ENCODE peak calls at places on chromosomes 2 and 18, in six cellular contexts. T, I, U, X, J and H are unnamed samples.

GRCh38 chr2:98461650-98462049 is 17.0 kb downstream of the INPP4A start:
- DNase-seq in T (no peak), I (no peak), U (no peak), X (no peak), J (no peak), H (no peak)

GRCh38 chr2:85799215-85799956 is 45.6 kb downstream of the ATOH8 start:
- DNase-seq in T (no peak), I (no peak), U (no peak), X (no peak), J (no peak), H (peak)

GRCh38 chr2:229927817-229928321 is 5.6 kb downstream of the FBXO36 start:
- DNase-seq in T (no peak), I (peak), U (no peak), X (peak), J (peak), H (peak)

GRCh38 chr18:31270578-31270977 is 47.4 kb upstream of the DSG1 start:
- DNase-seq in T (no peak), I (no peak), U (no peak), X (no peak), J (no peak), H (no peak)

GRCh38 chr2:203135105-203135504 is 103.7 kb upstream of the CYP20A1 start:
- DNase-seq in T (no peak), I (no peak), U (no peak), X (no peak), J (no peak), H (no peak)

GRCh38 chr2:42792583-42793313 is at the start of gene HAAO:
- DNase-seq in T (peak), I (peak), U (no peak), X (no peak), J (no peak), H (peak)

GRCh38 chr2:235286624-235287368 is 207.0 kb upstream of the AGAP1 start:
- DNase-seq in T (no peak), I (peak), U (no peak), X (no peak), J (peak), H (no peak)

GRCh38 chr18:39571511-39571910 is 2005.9 kb upstream of the CELF4 start:
- DNase-seq in T (no peak), I (peak), U (peak), X (peak), J (peak), H (peak)

GRCh38 chr2:209495855-209496585 is 72.2 kb downstream of the MAP2 start:
- DNase-seq in T (no peak), I (peak), U (peak), X (peak), J (peak), H (peak)

GRCh38 chr18:47582055-47582454 is 330.6 kb upstream of the SKOR2 start:
- DNase-seq in T (no peak), I (no peak), U (no peak), X (no peak), J (no peak), H (no peak)

GRCh38 chr2:181683518-181684453 is 3.5 kb upstream of the NEUROD1 start:
- DNase-seq in T (peak), I (peak), U (peak), X (no peak), J (peak), H (peak)

GRCh38 chr2:127400897-127401756 is 13.4 kb upstream of the MAP3K2 start:
- DNase-seq in T (peak), I (peak), U (no peak), X (peak), J (no peak), H (peak)

GRCh38 chr2:224311226-224311625 is 90.7 kb downstream of the FAM124B start:
- DNase-seq in T (no peak), I (no peak), U (no peak), X (no peak), J (peak), H (peak)

GRCh38 chr2:47564129-47564528 is 161.2 kb downstream of the MSH2 start:
- DNase-seq in T (no peak), I (no peak), U (no peak), X (no peak), J (no peak), H (no peak)

GRCh38 chr2:177332041-177332991 is 60.3 kb upstream of the AGPS start:
- DNase-seq in T (no peak), I (peak), U (peak), X (peak), J (peak), H (peak)

GRCh38 chr2:221372156-221372870 is 199.8 kb downstream of the EPHA4 start:
- DNase-seq in T (no peak), I (no peak), U (no peak), X (peak), J (no peak), H (no peak)

GRCh38 chr2:84458436-84459027 is 548 bp downstream of the SUCLG1 start:
- DNase-seq in T (no peak), I (peak), U (peak), X (no peak), J (peak), H (peak)

GRCh38 chr2:203453858-203454451 is 81.1 kb downstream of the RAPH1 start:
- DNase-seq in T (no peak), I (peak), U (peak), X (peak), J (peak), H (peak)

GRCh38 chr2:37625781-37626548 is 45.5 kb downstream of the CDC42EP3 start:
- DNase-seq in T (no peak), I (no peak), U (no peak), X (peak), J (peak), H (no peak)

GRCh38 chr2:71226965-71227560 is at the start of gene PAIP2B:
- DNase-seq in T (peak), I (peak), U (peak), X (peak), J (peak), H (peak)

GRCh38 chr2:71224935-71225334 is 2.0 kb downstream of the PAIP2B start:
- DNase-seq in T (no peak), I (no peak), U (no peak), X (no peak), J (no peak), H (no peak)

GRCh38 chr2:71224457-71224856 is 2.4 kb downstream of the PAIP2B start:
- DNase-seq in T (no peak), I (no peak), U (no peak), X (no peak), J (no peak), H (no peak)

GRCh38 chr2:71223767-71224333 is 3.1 kb downstream of the PAIP2B start:
- DNase-seq in T (peak), I (peak), U (peak), X (peak), J (peak), H (peak)

GRCh38 chr2:71226391-71226964 is 425 bp downstream of the PAIP2B start:
- DNase-seq in T (peak), I (no peak), U (peak), X (no peak), J (no peak), H (no peak)
- TF ChIP-seq CTCF in T (no peak), I (no peak), U (peak), X (peak), J (no peak), H (no peak)

GRCh38 chr2:119674711-119675500 is 4.1 kb upstream of the TMEM177 start:
- DNase-seq in T (no peak), I (no peak), U (no peak), X (no peak), J (no peak), H (no peak)
- H3K4me3 ChIP-seq in T (no peak), I (no peak), U (no peak), X (no peak), J (no peak), H (no peak)

DNA sequence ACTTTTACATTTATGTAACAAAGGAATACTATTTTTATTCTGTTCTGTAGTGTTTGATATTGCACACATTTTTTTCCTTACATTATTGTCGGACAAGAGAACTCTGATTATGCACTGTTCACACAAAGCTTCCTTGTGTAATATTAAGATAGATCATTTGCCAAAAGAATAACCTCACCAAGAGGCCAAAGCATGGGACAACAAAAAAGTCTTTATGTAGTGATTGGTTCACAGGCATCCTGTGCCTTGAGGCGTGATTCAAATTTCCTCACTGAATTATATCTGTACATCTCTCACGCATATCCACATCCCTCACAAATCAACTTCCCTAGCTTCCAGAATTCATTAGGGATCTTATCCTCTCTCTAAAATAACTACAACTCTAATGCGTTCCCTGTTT is 642.7 kb downstream of the NR4A2 start:
- DNase-seq in T (no peak), I (peak), U (no peak), X (no peak), J (no peak), H (peak)
- TF ChIP-seq CTCF in T (no peak), I (no peak), U (no peak), X (no peak), J (no peak), H (no peak)

DNA sequence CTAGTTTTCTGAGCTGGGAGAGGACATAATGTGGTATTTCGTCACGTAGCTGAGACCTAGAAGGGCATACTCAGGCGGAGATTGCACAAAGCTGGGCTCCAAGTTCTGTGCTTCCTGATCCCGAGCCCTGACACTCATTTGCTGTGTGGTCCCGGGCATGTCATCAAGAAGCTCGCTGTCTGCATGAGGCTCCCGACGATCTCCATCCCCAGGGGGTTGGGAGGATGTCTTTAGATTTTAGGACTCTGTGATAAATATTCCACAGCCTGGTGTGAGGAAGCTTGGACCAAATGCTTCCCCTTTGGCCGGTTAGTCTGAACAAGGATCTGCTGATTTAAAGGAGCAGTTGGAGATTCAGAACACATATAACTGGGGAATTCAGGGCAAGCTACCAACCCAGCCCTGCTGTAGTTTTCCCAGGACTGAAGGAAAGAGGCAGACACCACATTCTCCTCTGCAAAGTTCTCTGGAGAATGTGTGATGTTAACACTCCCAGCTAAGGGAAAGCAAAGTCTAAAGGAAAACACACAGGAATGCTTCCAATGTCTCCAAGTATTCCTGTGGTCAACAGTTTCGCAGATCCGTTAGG is 2.3 kb downstream of the KCNE4 start:
- DNase-seq in T (no peak), I (peak), U (no peak), X (peak), J (peak), H (no peak)
- H3K4me3 ChIP-seq in T (peak), I (no peak), U (no peak), X (peak), J (peak), H (no peak)

DNA sequence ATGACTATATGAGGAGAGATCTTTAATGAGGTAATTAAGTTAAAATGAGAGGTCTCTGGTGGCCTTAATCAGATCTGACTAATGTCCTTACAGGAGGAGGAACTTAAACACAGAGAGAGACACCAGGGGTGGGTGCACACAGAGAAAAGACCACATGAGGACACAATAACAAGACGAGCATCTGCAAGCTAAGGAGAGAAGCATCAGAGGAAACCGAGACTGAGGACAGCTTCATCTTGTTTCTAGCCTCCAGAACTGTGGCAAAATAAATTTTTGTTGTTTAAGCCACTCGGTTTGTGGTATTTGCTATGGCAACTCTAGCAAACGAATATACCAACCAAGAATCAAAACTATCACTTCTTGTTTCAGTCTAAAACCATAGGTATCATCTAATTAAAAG is 400.1 kb downstream of the PID1 start:
- DNase-seq in T (no peak), I (no peak), U (no peak), X (no peak), J (no peak), H (no peak)
- TF ChIP-seq CTCF in T (no peak), I (no peak), U (no peak), X (no peak), J (no peak), H (no peak)

GRCh38 chr2:232877940-232878511 is 8.0 kb downstream of the SNORC start:
- DNase-seq in T (no peak), I (no peak), U (no peak), X (no peak), J (no peak), H (no peak)
- H3K4me3 ChIP-seq in T (no peak), I (no peak), U (no peak), X (no peak), J (no peak), H (no peak)

DNA sequence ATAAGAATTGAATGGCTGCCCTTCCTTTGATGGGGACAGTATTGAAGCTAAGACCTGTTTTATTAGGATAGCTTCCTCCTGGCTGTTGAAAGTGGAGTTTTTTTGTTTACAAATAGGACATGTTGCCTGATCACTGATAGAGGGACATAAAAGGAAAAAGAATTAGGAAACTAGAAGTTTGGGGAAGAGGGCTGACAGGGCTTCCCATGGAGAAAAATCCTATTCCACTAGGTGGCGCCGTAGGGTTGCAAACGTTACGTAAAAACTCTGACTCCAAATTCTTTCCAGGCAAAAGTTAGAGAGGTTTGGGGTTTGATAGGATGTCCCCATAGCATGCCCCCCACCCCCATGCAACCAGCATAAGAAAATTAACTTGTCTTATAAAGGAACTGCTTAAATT is 11.1 kb upstream of the RBFA start:
- DNase-seq in T (no peak), I (no peak), U (peak), X (no peak), J (no peak), H (peak)
- TF ChIP-seq CTCF in T (no peak), I (peak), U (peak), X (peak), J (peak), H (peak)

GRCh38 chr2:156333274-156333950 is 891 bp upstream of the NR4A2 start:
- DNase-seq in T (no peak), I (no peak), U (no peak), X (peak), J (no peak), H (peak)

GRCh38 chr2:156331572-156332451 is 709 bp downstream of the NR4A2 start:
- DNase-seq in T (peak), I (peak), U (peak), X (peak), J (peak), H (peak)

GRCh38 chr2:156333951-156334495 is 1.5 kb upstream of the NR4A2 start:
- DNase-seq in T (peak), I (no peak), U (peak), X (no peak), J (peak), H (no peak)

GRCh38 chr2:156334496-156335478 is 2.3 kb upstream of the NR4A2 start:
- DNase-seq in T (peak), I (peak), U (no peak), X (peak), J (peak), H (peak)

GRCh38 chr2:156332452-156333273 is at the start of gene NR4A2:
- DNase-seq in T (peak), I (peak), U (peak), X (peak), J (peak), H (peak)
- H3K4me3 ChIP-seq in T (peak), I (peak), U (peak), X (peak), J (peak), H (peak)

DNA sequence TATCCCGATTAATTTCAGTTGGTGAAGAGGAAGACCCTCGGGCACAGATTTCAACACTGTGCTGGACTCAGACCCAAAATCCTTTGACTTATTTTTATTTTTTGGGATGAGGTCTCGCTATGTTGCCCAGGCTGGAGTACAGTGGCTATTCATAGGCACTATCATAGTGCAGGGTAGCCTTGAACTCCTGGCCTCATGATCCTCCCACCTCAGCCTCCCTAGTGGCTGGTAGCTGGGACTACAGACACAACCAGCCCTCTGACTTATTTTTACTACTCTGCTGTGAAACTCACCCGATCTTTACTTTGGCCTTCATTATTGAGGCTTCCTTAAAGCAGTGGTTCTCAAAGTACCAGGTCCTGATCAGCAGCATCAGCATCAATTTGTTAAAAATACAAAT is 18.2 kb upstream of the ADAM17 start:
- DNase-seq in T (no peak), I (no peak), U (no peak), X (no peak), J (no peak), H (no peak)
- TF ChIP-seq CTCF in T (no peak), I (no peak), U (peak), X (no peak), J (peak), H (no peak)

GRCh38 chr18:63881851-63882250 is 5.7 kb upstream of the SERPINB2 start:
- DNase-seq in T (no peak), I (peak), U (no peak), X (peak), J (peak), H (peak)

GRCh38 chr18:63879684-63880083 is 7.8 kb upstream of the SERPINB2 start:
- DNase-seq in T (no peak), I (peak), U (peak), X (no peak), J (no peak), H (peak)

GRCh38 chr18:63887424-63887823 is at the start of gene SERPINB2:
- DNase-seq in T (no peak), I (no peak), U (no peak), X (peak), J (peak), H (peak)

GRCh38 chr18:63882333-63883141 is 5.0 kb upstream of the SERPINB2 start:
- DNase-seq in T (peak), I (peak), U (no peak), X (peak), J (peak), H (peak)

DNA sequence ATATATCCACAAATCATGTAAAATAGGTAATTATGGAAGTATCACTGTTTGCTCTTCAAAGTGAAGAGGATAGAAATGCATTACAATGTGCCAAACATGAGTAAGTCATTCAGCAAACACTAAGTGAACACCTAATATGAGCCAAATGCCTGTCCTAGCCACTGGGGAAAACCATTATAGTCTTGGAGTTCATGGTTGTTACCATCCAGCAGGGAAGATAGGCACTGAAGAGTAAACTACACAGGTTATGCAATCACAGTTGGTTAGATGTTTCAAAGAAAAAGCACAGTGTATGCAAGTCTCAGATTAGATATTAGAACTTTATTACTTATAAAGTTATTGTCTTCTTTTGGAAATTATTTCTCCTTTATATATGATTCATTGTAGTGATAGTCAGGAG is 3.9 kb upstream of the SERPINB2 start:
- DNase-seq in T (no peak), I (peak), U (no peak), X (no peak), J (no peak), H (peak)
- H3K4me3 ChIP-seq in T (no peak), I (no peak), U (no peak), X (no peak), J (no peak), H (no peak)